ENCODE peak calls at places on chromosomes 7 and 10, in four cellular contexts. E is K562, X is GM12878, L is HepG2. V is an unnamed sample. For H3K4me1, the result is how much of the 10 kb centered on the place peaks cover.

GRCh38 chr10:127153166-127153565 is 43.2 kb downstream of the INSYN2A start:
- DNase-seq in E (no peak), L (no peak), X (no peak), V (no peak)

GRCh38 chr7:85103352-85103751 is 83.5 kb downstream of the SEMA3D start:
- DNase-seq in X (no peak), L (no peak), E (no peak), V (no peak)

GRCh38 chr7:39979406-39980073 is 29.5 kb downstream of the CDK13 start:
- DNase-seq in L (no peak), X (no peak), E (no peak), V (no peak)

GRCh38 chr10:108757946-108758345 is 1165.4 kb downstream of the XPNPEP1 start:
- DNase-seq in X (no peak), E (no peak), L (no peak), V (no peak)

GRCh38 chr10:121296856-121297255 is 301.4 kb downstream of the FGFR2 start:
- DNase-seq in X (no peak), E (no peak), L (no peak), V (no peak)

GRCh38 chr7:3955751-3956696 is 655.0 kb downstream of the SDK1 start:
- DNase-seq in X (peak), E (no peak), L (no peak), V (peak)

GRCh38 chr10:125783957-125784356 is 8.3 kb upstream of the MMP21 start:
- DNase-seq in X (peak), L (no peak), E (no peak), V (no peak)

GRCh38 chr7:107090452-107090851 is 45.9 kb downstream of the PRKAR2B start:
- DNase-seq in E (no peak), X (no peak), L (no peak), V (peak)

GRCh38 chr7:42745357-42746022 is 166.4 kb downstream of the C7orf25 start:
- DNase-seq in E (peak), X (no peak), L (peak), V (no peak)

GRCh38 chr7:2138146-2138765 is 94.5 kb downstream of the MAD1L1 start:
- DNase-seq in E (no peak), X (peak), L (no peak), V (peak)

GRCh38 chr10:12587408-12587807 is 238.1 kb downstream of the CAMK1D start:
- DNase-seq in X (no peak), L (no peak), E (no peak), V (no peak)

GRCh38 chr10:130018253-130018652 is 54.2 kb upstream of the EBF3 start:
- DNase-seq in X (no peak), L (no peak), E (no peak), V (no peak)

GRCh38 chr10:125014984-125015944 is 73.3 kb downstream of the ZRANB1 start:
- DNase-seq in E (no peak), X (no peak), L (no peak), V (no peak)

GRCh38 chr10:119342017-119342734 is 134.8 kb downstream of the GRK5 start:
- DNase-seq in E (no peak), X (no peak), L (no peak), V (no peak)

GRCh38 chr7:139328375-139328774 is 12.8 kb upstream of the FMC1 start:
- DNase-seq in L (no peak), E (no peak), X (no peak), V (no peak)

GRCh38 chr10:120403109-120403508 is 53.9 kb upstream of the PLPP4 start:
- DNase-seq in E (no peak), X (no peak), L (no peak), V (no peak)

GRCh38 chr10:93746844-93747284 is 10.9 kb upstream of the LGI1 start:
- DNase-seq in E (peak), L (peak), X (no peak), V (peak)

GRCh38 chr7:68729361-68729760 is 868.9 kb upstream of the AUTS2 start:
- DNase-seq in E (no peak), X (no peak), L (no peak), V (no peak)

GRCh38 chr7:68734431-68734830 is 863.8 kb upstream of the AUTS2 start:
- DNase-seq in X (no peak), E (no peak), L (no peak), V (no peak)

GRCh38 chr7:68730194-68730593 is 868.1 kb upstream of the AUTS2 start:
- DNase-seq in E (no peak), X (no peak), L (peak), V (no peak)

GRCh38 chr7:68733219-68734143 is 864.8 kb upstream of the AUTS2 start:
- DNase-seq in L (no peak), E (no peak), X (no peak), V (no peak)

DNA sequence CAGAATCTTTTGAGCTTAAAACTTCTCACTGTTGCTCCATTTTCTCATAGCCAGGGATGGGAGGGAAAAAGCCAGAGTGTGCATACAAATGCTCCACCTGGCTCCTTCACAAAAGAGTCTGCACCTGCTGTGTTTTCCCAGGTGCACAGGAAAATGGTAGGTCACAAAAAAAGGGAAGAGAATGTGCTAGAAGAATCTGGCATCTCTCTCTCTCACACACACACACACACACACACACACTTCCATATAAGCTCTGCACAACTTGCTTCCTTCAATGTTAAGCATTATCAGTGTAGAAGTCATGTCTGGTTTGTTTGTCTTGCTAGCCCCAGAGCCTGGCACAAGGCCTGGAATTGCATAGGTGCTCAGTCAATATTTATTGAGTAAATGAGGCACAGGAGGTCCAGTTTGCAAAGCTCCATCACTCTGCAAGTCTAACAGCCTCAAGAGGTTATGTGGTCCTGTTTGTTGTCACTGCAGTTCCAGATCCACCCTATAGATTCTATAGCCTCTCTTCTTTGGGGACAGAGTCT is 867.3 kb upstream of the AUTS2 start:
- DNase-seq in L (peak), X (no peak), E (no peak), V (no peak)
- H3K4me1 ChIP-seq in L (under half), X (under half), E (under half), V (under half)

GRCh38 chr7:135757719-135758411 is 9.3 kb upstream of the FAM180A start:
- DNase-seq in L (no peak), X (no peak), E (no peak), V (peak)

GRCh38 chr7:135759537-135759936 is 10.9 kb upstream of the FAM180A start:
- DNase-seq in E (no peak), X (no peak), L (no peak), V (no peak)

GRCh38 chr7:135755351-135755753 is 6.7 kb upstream of the FAM180A start:
- DNase-seq in X (no peak), L (no peak), E (no peak), V (no peak)

GRCh38 chr7:135756191-135756590 is 7.6 kb upstream of the FAM180A start:
- DNase-seq in L (no peak), X (no peak), E (no peak), V (no peak)

GRCh38 chr7:135758531-135758932 is 9.9 kb upstream of the FAM180A start:
- DNase-seq in E (no peak), L (no peak), X (no peak), V (peak)
- H3K9ac ChIP-seq in E (no peak), L (no peak), X (no peak), V (peak)

GRCh38 chr7:47153571-47153970 is 428.3 kb downstream of the TNS3 start:
- DNase-seq in X (no peak), E (no peak), L (peak), V (no peak)
- TF ChIP-seq MYC in X (no peak), E (no peak), L (no peak), V (no peak)

GRCh38 chr7:135977020-135977741 is at the start of gene MTPN:
- DNase-seq in X (peak), E (peak), L (peak), V (peak)
- H3K4me1 ChIP-seq in X (under half), E (under half), L (under half), V (half or more)

DNA sequence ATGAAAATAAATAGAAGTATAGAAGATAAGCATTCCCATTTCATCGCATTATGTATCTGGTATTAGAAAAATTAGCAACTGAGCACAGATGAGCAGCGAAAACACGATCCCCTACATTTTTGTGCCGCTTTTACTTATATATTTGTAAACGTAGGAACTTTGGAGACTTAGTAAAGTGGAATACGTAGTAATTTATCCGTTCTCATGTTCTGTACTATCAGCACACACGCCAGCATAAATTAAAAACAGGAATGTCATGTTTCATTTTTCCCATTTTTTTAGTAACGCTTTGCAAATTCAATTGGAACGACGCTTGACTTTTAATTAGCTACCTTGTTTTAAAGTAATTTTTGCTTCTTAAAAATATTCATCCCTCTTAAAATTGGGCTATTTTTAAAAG is 2.4 kb downstream of the ZNRF2 start:
- DNase-seq in X (no peak), L (no peak), E (no peak), V (no peak)
- H3K9ac ChIP-seq in X (no peak), L (peak), E (peak), V (no peak)

DNA sequence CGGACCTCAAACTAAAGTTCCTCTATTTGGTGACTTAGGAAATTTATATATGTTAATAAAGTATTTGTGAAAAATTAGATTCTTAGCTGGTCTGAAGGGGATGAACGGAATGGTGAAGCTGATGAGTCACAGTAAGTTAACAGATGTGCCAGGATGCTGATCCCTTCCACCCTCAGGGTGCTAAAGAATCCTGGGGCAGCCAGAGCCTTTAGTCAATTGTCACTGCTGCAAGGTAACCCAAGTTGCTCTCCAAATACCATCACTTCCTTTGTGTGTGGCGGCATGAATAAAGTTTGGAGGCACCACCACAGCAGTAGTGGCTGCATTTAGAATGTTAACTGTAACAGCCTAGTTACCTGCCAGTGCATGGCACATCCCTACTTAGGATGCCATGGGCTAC is 222.6 kb upstream of the PPP1R3A start:
- DNase-seq in X (no peak), E (no peak), L (no peak), V (no peak)
- TF ChIP-seq MYC in X (no peak), E (no peak), L (no peak), V (no peak)

V was measured in endothelial cell of umbilical vein.